ENCODE peak calls at places on chromosomes 3 and 15, in four cellular contexts. G is stimulated activated CD4-positive, alpha-beta T cell treated with anti-CD3 and anti-CD28 coated beads, Interleukin-15, amount 100 ng/mL, for 24 hours; S is GM20000; Z is NCI-H1092 treated with DMSO at 0.1 percent for 48 hours. R is an unnamed sample.

GRCh38 chr3:59133350-59133749 is 83.5 kb upstream of the CFAP20DC start:
- DNase-seq in G (no peak), S (no peak), Z (no peak), R (no peak)

GRCh38 chr3:136835079-136835816 is 16.3 kb downstream of the SLC35G2 start:
- DNase-seq in G (no peak), S (no peak), Z (no peak), R (no peak)

GRCh38 chr15:73022156-73022555 is 30.1 kb upstream of the NEO1 start:
- DNase-seq in G (no peak), S (no peak), Z (no peak), R (no peak)

GRCh38 chr15:43775411-43775965 is 1.3 kb downstream of the ELL3 start:
- DNase-seq in G (no peak), S (no peak), Z (peak), R (no peak)

GRCh38 chr3:72949016-72949415 is 47.6 kb upstream of the PPP4R2 start:
- DNase-seq in G (no peak), S (no peak), Z (no peak), R (no peak)

GRCh38 chr3:14118400-14119165 is 6.1 kb downstream of the CHCHD4 start:
- DNase-seq in G (no peak), S (peak), Z (no peak), R (peak)

GRCh38 chr3:13612829-13613228 is 63.9 kb downstream of the FBLN2 start:
- DNase-seq in G (no peak), S (no peak), Z (no peak), R (no peak)

GRCh38 chr15:69610858-69611257 is 158.2 kb downstream of the RPLP1 start:
- DNase-seq in G (no peak), S (no peak), Z (no peak), R (peak)

GRCh38 chr15:47673343-47673761 is 44.0 kb upstream of the SEMA6D start:
- DNase-seq in G (no peak), S (no peak), Z (peak), R (no peak)

GRCh38 chr15:34729886-34730285 is 24.9 kb downstream of the GJD2 start:
- DNase-seq in G (no peak), S (no peak), Z (no peak), R (no peak)

GRCh38 chr3:101124125-101124524 is 130.9 kb upstream of the ABI3BP start:
- DNase-seq in G (no peak), S (no peak), Z (no peak), R (no peak)

GRCh38 chr3:58032186-58032585 is 24.0 kb downstream of the FLNB start:
- DNase-seq in G (no peak), S (no peak), Z (no peak), R (no peak)

GRCh38 chr15:55196011-55196410 is 730 bp downstream of the RSL24D1 start:
- DNase-seq in G (no peak), S (no peak), Z (no peak), R (no peak)

GRCh38 chr15:79640206-79640605 is 208.1 kb downstream of the MINAR1 start:
- DNase-seq in G (no peak), S (no peak), Z (no peak), R (no peak)

GRCh38 chr15:52362497-52362896 is 66.9 kb upstream of the MYO5C start:
- DNase-seq in G (no peak), S (no peak), Z (no peak), R (no peak)

GRCh38 chr3:104873331-104873730 is 493.4 kb upstream of the ALCAM start:
- DNase-seq in G (no peak), S (no peak), Z (no peak), R (no peak)

GRCh38 chr3:87260270-87260669 is 16.1 kb downstream of the POU1F1 start:
- DNase-seq in G (peak), S (peak), Z (peak), R (no peak)

GRCh38 chr15:35833590-35833989 is 287.6 kb upstream of the DPH6 start:
- DNase-seq in G (no peak), S (no peak), Z (no peak), R (no peak)

GRCh38 chr3:113167929-113168771 is 43.2 kb upstream of the BOC start:
- DNase-seq in G (no peak), S (no peak), Z (peak), R (no peak)

GRCh38 chr3:107523361-107524213 is 825 bp downstream of the BBX start:
- DNase-seq in G (peak), S (peak), Z (peak), R (peak)

GRCh38 chr15:92599394-92599970 is 56.1 kb downstream of the FAM174B start:
- DNase-seq in G (no peak), S (no peak), Z (no peak), R (no peak)

GRCh38 chr15:50128266-50128665 is 9.2 kb upstream of the ATP8B4 start:
- DNase-seq in G (no peak), S (no peak), Z (no peak), R (no peak)

GRCh38 chr15:31478781-31479221 is 152.2 kb downstream of the KLF13 start:
- DNase-seq in G (no peak), S (no peak), Z (no peak), R (peak)

GRCh38 chr3:38114875-38115644 is 21.9 kb downstream of the ACAA1 start:
- DNase-seq in G (no peak), S (no peak), Z (no peak), R (no peak)

GRCh38 chr3:155771126-155771525 is 26.3 kb upstream of the PLCH1 start:
- DNase-seq in G (no peak), S (no peak), Z (no peak), R (no peak)

GRCh38 chr3:142863965-142864924 is 24.6 kb downstream of the PCOLCE2 start:
- DNase-seq in G (no peak), S (no peak), Z (no peak), R (no peak)

GRCh38 chr3:10007126-10007782 is 19.0 kb upstream of the FANCD2 start:
- DNase-seq in G (no peak), S (no peak), Z (no peak), R (no peak)

GRCh38 chr3:184690236-184690883 is 21.5 kb downstream of the MAGEF1 start:
- DNase-seq in G (no peak), S (no peak), Z (no peak), R (no peak)

GRCh38 chr3:115062009-115062408 is 85.1 kb downstream of the ZBTB20 start:
- DNase-seq in G (no peak), S (no peak), Z (no peak), R (no peak)

GRCh38 chr3:71307884-71308697 is 275.4 kb downstream of the FOXP1 start:
- DNase-seq in G (no peak), S (no peak), Z (no peak), R (no peak)

GRCh38 chr3:59704292-59704691 is 654.5 kb upstream of the CFAP20DC start:
- DNase-seq in G (no peak), S (no peak), Z (no peak), R (no peak)

GRCh38 chr3:65039754-65040210 is 352.0 kb upstream of the ADAMTS9 start:
- DNase-seq in G (no peak), S (no peak), Z (no peak), R (no peak)

GRCh38 chr3:96959902-96960596 is 145.7 kb downstream of the EPHA6 start:
- DNase-seq in G (no peak), S (no peak), Z (no peak), R (no peak)

GRCh38 chr3:66200147-66200546 is 20.7 kb upstream of the SLC25A26 start:
- DNase-seq in G (no peak), S (no peak), Z (no peak), R (no peak)

GRCh38 chr3:126082334-126083137 is 1.4 kb downstream of the SLC41A3 start:
- DNase-seq in G (no peak), S (no peak), Z (no peak), R (no peak)